ENCODE peak calls at places on chromosomes 11 and 22, in five cellular contexts. X, S, J, B and C are unnamed samples.

GRCh38 chr11:75777461-75778110 is 9.0 kb downstream of the DGAT2 start:
- DNase-seq in X (no peak), S (no peak), J (no peak), B (no peak), C (no peak)

GRCh38 chr22:45863981-45864751 is 112.8 kb downstream of the WNT7B start:
- DNase-seq in X (peak; percentile 63), S (peak; percentile 91), J (peak; percentile 87), B (peak; percentile 82), C (peak; percentile 82)

GRCh38 chr11:12459374-12459773 is 82.0 kb downstream of the PARVA start:
- DNase-seq in X (no peak), S (no peak), J (no peak), B (no peak), C (no peak)

GRCh38 chr11:71311928-71312510 is 59.6 kb upstream of the SHANK2 start:
- DNase-seq in X (no peak), S (no peak), J (peak; percentile 11), B (no peak), C (no peak)

GRCh38 chr11:74978041-74978440 is 10.7 kb upstream of the NEU3 start:
- DNase-seq in X (no peak), S (no peak), J (no peak), B (no peak), C (no peak)

GRCh38 chr22:27513021-27513420 is 288.5 kb downstream of the MN1 start:
- DNase-seq in X (no peak), S (no peak), J (no peak), B (no peak), C (no peak)

GRCh38 chr11:34316347-34317037 is 41.3 kb downstream of the ABTB2 start:
- DNase-seq in X (peak; percentile 28), S (no peak), J (no peak), B (no peak), C (no peak)

GRCh38 chr11:128707671-128708070 is 13.8 kb downstream of the FLI1 start:
- DNase-seq in X (peak; percentile 76), S (no peak), J (no peak), B (no peak), C (no peak)

GRCh38 chr22:31451709-31452571 is 37.7 kb downstream of the EIF4ENIF1 start:
- DNase-seq in X (peak; percentile 59), S (no peak), J (no peak), B (no peak), C (peak; percentile 60)

GRCh38 chr11:133985981-133986380 is 29.2 kb upstream of the IGSF9B start:
- DNase-seq in X (no peak), S (no peak), J (no peak), B (no peak), C (no peak)

GRCh38 chr11:59706518-59707285 is 6.9 kb downstream of the OR10V1 start:
- DNase-seq in X (peak; percentile 88), S (no peak), J (no peak), B (no peak), C (no peak)

GRCh38 chr22:30968015-30968923 is at the start of gene MORC2:
- DNase-seq in X (peak; percentile 15), S (peak; percentile 77), J (peak; percentile 86), B (no peak), C (peak; percentile 88)

GRCh38 chr22:44133161-44133560 is 47.6 kb upstream of the PARVG start:
- DNase-seq in X (no peak), S (no peak), J (no peak), B (no peak), C (no peak)

GRCh38 chr11:119361056-119361787 is 14.7 kb upstream of the MFRP start:
- DNase-seq in X (peak; percentile 87), S (no peak), J (peak; percentile 83), B (no peak), C (peak; percentile 95)

GRCh38 chr22:21455334-21456089 is 11.7 kb upstream of the TMEM191C start:
- DNase-seq in X (no peak), S (no peak), J (peak; percentile 47), B (no peak), C (no peak)

GRCh38 chr11:62458212-62459002 is 39.6 kb downstream of the SCGB1A1 start:
- DNase-seq in X (peak; percentile 27), S (no peak), J (no peak), B (no peak), C (no peak)

GRCh38 chr22:27879923-27880322 is 39.1 kb downstream of the PITPNB start:
- DNase-seq in X (peak; percentile 54), S (no peak), J (no peak), B (no peak), C (peak; percentile 78)

GRCh38 chr11:69718147-69718546 is 14.3 kb upstream of the FGF19 start:
- DNase-seq in X (peak; percentile 23), S (peak; percentile 88), J (no peak), B (no peak), C (peak; percentile 91)

GRCh38 chr11:30984442-30984816 is 385.1 kb downstream of the DCDC1 start:
- DNase-seq in X (peak; percentile 0), S (no peak), J (no peak), B (no peak), C (no peak)

GRCh38 chr11:108886608-108887007 is 221.7 kb downstream of the DDX10 start:
- DNase-seq in X (peak; percentile 45), S (no peak), J (no peak), B (no peak), C (no peak)

GRCh38 chr11:93059074-93059957 is 89.9 kb downstream of the MTNR1B start:
- DNase-seq in X (peak; percentile 90), S (no peak), J (no peak), B (no peak), C (peak; percentile 32)

GRCh38 chr11:33636104-33636503 is 64.5 kb downstream of the C11orf91 start:
- DNase-seq in X (no peak), S (no peak), J (no peak), B (no peak), C (no peak)